ENCODE peak calls at places on chromosomes 12 and 14, in eight cellular contexts. One of them, this sample, is unnamed.

GRCh38 chr14:25400607-25401206 is 350.8 kb upstream of the STXBP6 start:
- DNase-seq in IMR-90: peak
- DNase-seq in MM.1S: peak
- DNase-seq in AG04450: no peak
- DNase-seq in RWPE1: no peak
- DNase-seq in neural progenitor cell: peak
- DNase-seq in mammary epithelial cell: peak
- DNase-seq in uterus: no peak
- DNase-seq in this sample: no peak

GRCh38 chr14:51711505-51711904 is 59.8 kb downstream of the FRMD6 start:
- DNase-seq in IMR-90: peak
- DNase-seq in MM.1S: no peak
- DNase-seq in AG04450: no peak
- DNase-seq in RWPE1: no peak
- DNase-seq in neural progenitor cell: no peak
- DNase-seq in mammary epithelial cell: no peak
- DNase-seq in uterus: no peak
- DNase-seq in this sample: no peak

GRCh38 chr12:88753074-88753473 is 172.8 kb upstream of the KITLG start:
- DNase-seq in IMR-90: peak
- DNase-seq in MM.1S: no peak
- DNase-seq in AG04450: no peak
- DNase-seq in RWPE1: peak
- DNase-seq in neural progenitor cell: no peak
- DNase-seq in mammary epithelial cell: peak
- DNase-seq in uterus: no peak
- DNase-seq in this sample: peak

GRCh38 chr14:55323910-55324309 is 52.7 kb downstream of the FBXO34 start:
- DNase-seq in IMR-90: no peak
- DNase-seq in MM.1S: no peak
- DNase-seq in AG04450: no peak
- DNase-seq in RWPE1: no peak
- DNase-seq in neural progenitor cell: no peak
- DNase-seq in mammary epithelial cell: no peak
- DNase-seq in uterus: no peak
- DNase-seq in this sample: no peak

GRCh38 chr12:94386422-94386821 is 73.2 kb downstream of the CEP83 start:
- DNase-seq in IMR-90: peak
- DNase-seq in MM.1S: no peak
- DNase-seq in AG04450: no peak
- DNase-seq in RWPE1: no peak
- DNase-seq in neural progenitor cell: no peak
- DNase-seq in mammary epithelial cell: no peak
- DNase-seq in uterus: no peak
- DNase-seq in this sample: no peak

GRCh38 chr12:110317921-110318320 is 36.9 kb downstream of the ATP2A2 start:
- DNase-seq in IMR-90: peak
- DNase-seq in MM.1S: no peak
- DNase-seq in AG04450: no peak
- DNase-seq in RWPE1: no peak
- DNase-seq in neural progenitor cell: no peak
- DNase-seq in mammary epithelial cell: peak
- DNase-seq in uterus: no peak
- DNase-seq in this sample: peak

GRCh38 chr14:31388687-31389413 is 31.5 kb downstream of the HEATR5A start:
- DNase-seq in IMR-90: peak
- DNase-seq in MM.1S: peak
- DNase-seq in AG04450: no peak
- DNase-seq in RWPE1: no peak
- DNase-seq in neural progenitor cell: no peak
- DNase-seq in mammary epithelial cell: no peak
- DNase-seq in uterus: no peak
- DNase-seq in this sample: no peak

GRCh38 chr12:66633676-66634075 is 45.2 kb downstream of the GRIP1 start:
- DNase-seq in IMR-90: no peak
- DNase-seq in MM.1S: no peak
- DNase-seq in AG04450: no peak
- DNase-seq in RWPE1: peak
- DNase-seq in neural progenitor cell: no peak
- DNase-seq in mammary epithelial cell: peak
- DNase-seq in uterus: no peak
- DNase-seq in this sample: peak

GRCh38 chr14:22388669-22389625 is 200.1 kb downstream of the DAD1 start:
- DNase-seq in IMR-90: peak
- DNase-seq in MM.1S: no peak
- DNase-seq in AG04450: no peak
- DNase-seq in RWPE1: peak
- DNase-seq in neural progenitor cell: no peak
- DNase-seq in mammary epithelial cell: peak
- DNase-seq in uterus: peak
- DNase-seq in this sample: peak

GRCh38 chr12:71756054-71756675 is 1.5 kb downstream of the RAB21 start:
- DNase-seq in IMR-90: no peak
- DNase-seq in MM.1S: no peak
- DNase-seq in AG04450: no peak
- DNase-seq in RWPE1: no peak
- DNase-seq in neural progenitor cell: no peak
- DNase-seq in mammary epithelial cell: peak
- DNase-seq in uterus: no peak
- DNase-seq in this sample: no peak

GRCh38 chr14:93571275-93571674 is 140.5 kb downstream of the UNC79 start:
- DNase-seq in IMR-90: no peak
- DNase-seq in MM.1S: no peak
- DNase-seq in AG04450: no peak
- DNase-seq in RWPE1: no peak
- DNase-seq in neural progenitor cell: no peak
- DNase-seq in mammary epithelial cell: no peak
- DNase-seq in uterus: no peak
- DNase-seq in this sample: no peak

GRCh38 chr14:70333703-70334102 is 25.8 kb downstream of the COX16 start:
- DNase-seq in IMR-90: no peak
- DNase-seq in MM.1S: no peak
- DNase-seq in AG04450: no peak
- DNase-seq in RWPE1: no peak
- DNase-seq in neural progenitor cell: no peak
- DNase-seq in mammary epithelial cell: no peak
- DNase-seq in uterus: no peak
- DNase-seq in this sample: no peak

GRCh38 chr14:35352274-35353233 is 52.0 kb downstream of the NFKBIA start:
- DNase-seq in IMR-90: no peak
- DNase-seq in MM.1S: no peak
- DNase-seq in AG04450: no peak
- DNase-seq in RWPE1: no peak
- DNase-seq in neural progenitor cell: no peak
- DNase-seq in mammary epithelial cell: no peak
- DNase-seq in uterus: no peak
- DNase-seq in this sample: no peak

GRCh38 chr12:40672650-40673319 is 19.5 kb upstream of the CNTN1 start:
- DNase-seq in IMR-90: no peak
- DNase-seq in MM.1S: no peak
- DNase-seq in AG04450: no peak
- DNase-seq in RWPE1: no peak
- DNase-seq in neural progenitor cell: no peak
- DNase-seq in mammary epithelial cell: no peak
- DNase-seq in uterus: no peak
- DNase-seq in this sample: no peak

GRCh38 chr12:75889214-75889613 is 142.4 kb downstream of the PHLDA1 start:
- DNase-seq in IMR-90: no peak
- DNase-seq in MM.1S: no peak
- DNase-seq in AG04450: no peak
- DNase-seq in RWPE1: no peak
- DNase-seq in neural progenitor cell: peak
- DNase-seq in mammary epithelial cell: peak
- DNase-seq in uterus: no peak
- DNase-seq in this sample: no peak

GRCh38 chr14:36373982-36374673 is 53.7 kb upstream of the MBIP start:
- DNase-seq in IMR-90: peak
- DNase-seq in MM.1S: peak
- DNase-seq in AG04450: peak
- DNase-seq in RWPE1: peak
- DNase-seq in neural progenitor cell: peak
- DNase-seq in mammary epithelial cell: peak
- DNase-seq in uterus: peak
- DNase-seq in this sample: peak

GRCh38 chr12:109727746-109728726 is 14.4 kb downstream of the FAM222A start:
- DNase-seq in IMR-90: no peak
- DNase-seq in MM.1S: no peak
- DNase-seq in AG04450: no peak
- DNase-seq in RWPE1: no peak
- DNase-seq in neural progenitor cell: no peak
- DNase-seq in mammary epithelial cell: no peak
- DNase-seq in uterus: no peak
- DNase-seq in this sample: no peak

GRCh38 chr12:52188658-52189057 is 3.2 kb downstream of the KRT80 start:
- DNase-seq in IMR-90: no peak
- DNase-seq in MM.1S: no peak
- DNase-seq in AG04450: no peak
- DNase-seq in RWPE1: no peak
- DNase-seq in neural progenitor cell: no peak
- DNase-seq in mammary epithelial cell: no peak
- DNase-seq in uterus: no peak
- DNase-seq in this sample: no peak
- TF ChIP-seq CTCF in IMR-90: no peak
- TF ChIP-seq CTCF in MM.1S: no peak
- TF ChIP-seq CTCF in AG04450: no peak
- TF ChIP-seq CTCF in RWPE1: no peak
- TF ChIP-seq CTCF in neural progenitor cell: no peak
- TF ChIP-seq CTCF in mammary epithelial cell: no peak
- TF ChIP-seq CTCF in uterus: no peak
- TF ChIP-seq CTCF in this sample: no peak

GRCh38 chr12:58206876-58207275 is 265.5 kb downstream of the ATP23 start:
- DNase-seq in IMR-90: no peak
- DNase-seq in MM.1S: no peak
- DNase-seq in AG04450: no peak
- DNase-seq in RWPE1: no peak
- DNase-seq in neural progenitor cell: peak
- DNase-seq in mammary epithelial cell: no peak
- DNase-seq in uterus: no peak
- DNase-seq in this sample: no peak

GRCh38 chr12:58204086-58204485 is 262.7 kb downstream of the ATP23 start:
- DNase-seq in IMR-90: peak
- DNase-seq in MM.1S: no peak
- DNase-seq in AG04450: no peak
- DNase-seq in RWPE1: no peak
- DNase-seq in neural progenitor cell: no peak
- DNase-seq in mammary epithelial cell: no peak
- DNase-seq in uterus: no peak
- DNase-seq in this sample: no peak

GRCh38 chr12:58202933-58203713 is 261.8 kb downstream of the ATP23 start:
- DNase-seq in IMR-90: no peak
- DNase-seq in MM.1S: no peak
- DNase-seq in AG04450: no peak
- DNase-seq in RWPE1: no peak
- DNase-seq in neural progenitor cell: no peak
- DNase-seq in mammary epithelial cell: no peak
- DNase-seq in uterus: no peak
- DNase-seq in this sample: no peak
- H3K27ac ChIP-seq in IMR-90: no peak
- H3K27ac ChIP-seq in MM.1S: no peak
- H3K27ac ChIP-seq in AG04450: no peak
- H3K27ac ChIP-seq in RWPE1: no peak
- H3K27ac ChIP-seq in neural progenitor cell: no peak
- H3K27ac ChIP-seq in mammary epithelial cell: no peak
- H3K27ac ChIP-seq in uterus: no peak
- H3K27ac ChIP-seq in this sample: no peak

GRCh38 chr14:62670526-62670925 is 374.7 kb downstream of the KCNH5 start:
- DNase-seq in IMR-90: peak
- DNase-seq in MM.1S: no peak
- DNase-seq in AG04450: no peak
- DNase-seq in RWPE1: no peak
- DNase-seq in neural progenitor cell: no peak
- DNase-seq in mammary epithelial cell: peak
- DNase-seq in uterus: no peak
- DNase-seq in this sample: peak

GRCh38 chr14:62662811-62663477 is 382.3 kb downstream of the KCNH5 start:
- DNase-seq in IMR-90: peak
- DNase-seq in MM.1S: no peak
- DNase-seq in AG04450: no peak
- DNase-seq in RWPE1: no peak
- DNase-seq in neural progenitor cell: peak
- DNase-seq in mammary epithelial cell: no peak
- DNase-seq in uterus: no peak
- DNase-seq in this sample: no peak

GRCh38 chr14:62661818-62662217 is 383.4 kb downstream of the KCNH5 start:
- DNase-seq in IMR-90: peak
- DNase-seq in MM.1S: peak
- DNase-seq in AG04450: no peak
- DNase-seq in RWPE1: no peak
- DNase-seq in neural progenitor cell: no peak
- DNase-seq in mammary epithelial cell: peak
- DNase-seq in uterus: no peak
- DNase-seq in this sample: peak

GRCh38 chr14:62673014-62673727 is 372.1 kb downstream of the KCNH5 start:
- DNase-seq in IMR-90: no peak
- DNase-seq in MM.1S: peak
- DNase-seq in AG04450: no peak
- DNase-seq in RWPE1: no peak
- DNase-seq in neural progenitor cell: no peak
- DNase-seq in mammary epithelial cell: no peak
- DNase-seq in uterus: no peak
- DNase-seq in this sample: no peak

GRCh38 chr14:62667515-62667914 is 377.7 kb downstream of the KCNH5 start:
- DNase-seq in IMR-90: peak
- DNase-seq in MM.1S: no peak
- DNase-seq in AG04450: no peak
- DNase-seq in RWPE1: no peak
- DNase-seq in neural progenitor cell: no peak
- DNase-seq in mammary epithelial cell: no peak
- DNase-seq in uterus: no peak
- DNase-seq in this sample: no peak
- TF ChIP-seq CTCF in IMR-90: no peak
- TF ChIP-seq CTCF in MM.1S: no peak
- TF ChIP-seq CTCF in AG04450: peak
- TF ChIP-seq CTCF in RWPE1: no peak
- TF ChIP-seq CTCF in neural progenitor cell: no peak
- TF ChIP-seq CTCF in mammary epithelial cell: no peak
- TF ChIP-seq CTCF in uterus: no peak
- TF ChIP-seq CTCF in this sample: peak

DNA sequence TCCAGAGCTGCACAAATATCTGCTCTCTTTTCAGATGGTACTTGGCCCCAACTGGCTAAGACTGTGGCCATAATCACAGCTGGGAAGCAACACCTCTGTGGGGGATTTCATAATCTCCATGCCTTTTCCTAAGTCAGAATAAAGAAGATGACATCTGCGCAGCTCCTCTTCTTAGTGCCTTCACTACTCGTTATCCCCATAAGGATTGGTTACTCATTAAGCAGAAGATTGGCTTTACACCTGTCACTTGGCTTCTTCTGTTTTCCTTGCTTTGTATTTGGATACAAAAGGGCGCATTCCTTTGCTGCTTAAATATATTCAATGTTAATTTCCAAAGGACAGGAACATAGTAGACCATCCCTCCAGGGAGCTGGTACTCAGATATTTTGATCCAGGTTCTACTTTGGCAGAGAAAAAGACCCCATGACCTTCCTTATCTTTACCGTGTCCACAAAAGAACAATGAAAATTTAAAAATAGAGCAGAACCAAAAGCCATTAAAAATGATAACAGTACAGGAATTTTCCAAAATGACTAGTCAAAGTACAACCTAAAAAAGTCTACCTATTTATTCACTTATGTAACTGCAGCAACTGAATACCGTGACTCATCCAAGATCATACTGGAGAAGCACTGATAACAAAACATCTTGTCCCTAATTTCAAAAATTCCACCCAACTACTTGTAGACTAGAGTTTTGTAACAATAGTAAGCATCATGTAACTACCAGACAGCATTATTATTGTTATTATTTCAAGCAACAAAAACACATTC is 352.3 kb upstream of the TMPO start:
- DNase-seq in IMR-90: no peak
- DNase-seq in MM.1S: no peak
- DNase-seq in AG04450: no peak
- DNase-seq in RWPE1: no peak
- DNase-seq in neural progenitor cell: peak
- DNase-seq in mammary epithelial cell: no peak
- DNase-seq in uterus: no peak
- DNase-seq in this sample: no peak
- H3K27ac ChIP-seq in IMR-90: no peak
- H3K27ac ChIP-seq in MM.1S: no peak
- H3K27ac ChIP-seq in AG04450: no peak
- H3K27ac ChIP-seq in RWPE1: no peak
- H3K27ac ChIP-seq in neural progenitor cell: no peak
- H3K27ac ChIP-seq in mammary epithelial cell: no peak
- H3K27ac ChIP-seq in uterus: no peak
- H3K27ac ChIP-seq in this sample: no peak